ENCODE peak calls at places on chromosomes 6 and 20, in four cellular contexts. S is HepG2, Q is GM12878, G is K562. O is an unnamed sample.

GRCh38 chr20:45611054-45611453 is 18.5 kb upstream of the WFDC10A start:
- DNase-seq in S (no peak), Q (no peak), G (no peak), O (no peak)

GRCh38 chr6:142592876-142593275 is 291.1 kb downstream of the ADGRG6 start:
- DNase-seq in S (no peak), Q (no peak), G (no peak), O (no peak)

GRCh38 chr6:157761331-157761921 is 61.6 kb upstream of the SNX9 start:
- DNase-seq in Q (peak; percentile 90), G (no peak), S (no peak), O (no peak)

GRCh38 chr6:3869632-3870527 is 20.7 kb downstream of the FAM50B start:
- DNase-seq in G (no peak), Q (no peak), S (peak; percentile 92), O (no peak)

GRCh38 chr20:34708621-34709043 is 4.5 kb downstream of the TP53INP2 start:
- DNase-seq in Q (no peak), G (peak; percentile 34), S (no peak), O (peak; percentile 77)

GRCh38 chr6:79526897-79527296 is 10.3 kb downstream of the LCA5 start:
- DNase-seq in G (no peak), Q (no peak), S (no peak), O (no peak)

GRCh38 chr6:155623450-155624178 is 168.0 kb upstream of the NOX3 start:
- DNase-seq in G (no peak), S (no peak), Q (no peak), O (no peak)

GRCh38 chr20:46046588-46047310 is 17.7 kb downstream of the SLC12A5 start:
- DNase-seq in Q (no peak), S (no peak), G (no peak), O (peak; percentile 4)

GRCh38 chr6:36319436-36319762 is 17.3 kb downstream of the BNIP5 start:
- DNase-seq in S (no peak), Q (no peak), G (no peak), O (no peak)

GRCh38 chr6:12022903-12023522 is 10.9 kb downstream of the HIVEP1 start:
- DNase-seq in Q (no peak), G (peak; percentile 31), S (no peak), O (no peak)

GRCh38 chr6:77535172-77535571 is 71.9 kb upstream of the HTR1B start:
- DNase-seq in Q (no peak), G (no peak), S (no peak), O (no peak)

GRCh38 chr6:90669420-90669819 is 82.5 kb upstream of the MAP3K7 start:
- DNase-seq in S (no peak), G (no peak), Q (no peak), O (no peak)

GRCh38 chr6:22892452-22892851 is 323.1 kb downstream of the HDGFL1 start:
- DNase-seq in Q (no peak), G (no peak), S (no peak), O (no peak)

GRCh38 chr20:56629464-56630085 is 469 bp downstream of the TFAP2C start:
- DNase-seq in G (no peak), S (no peak), Q (no peak), O (no peak)

GRCh38 chr6:130396722-130397121 is 30.9 kb downstream of the TMEM200A start:
- DNase-seq in S (no peak), G (no peak), Q (no peak), O (no peak)

DNA sequence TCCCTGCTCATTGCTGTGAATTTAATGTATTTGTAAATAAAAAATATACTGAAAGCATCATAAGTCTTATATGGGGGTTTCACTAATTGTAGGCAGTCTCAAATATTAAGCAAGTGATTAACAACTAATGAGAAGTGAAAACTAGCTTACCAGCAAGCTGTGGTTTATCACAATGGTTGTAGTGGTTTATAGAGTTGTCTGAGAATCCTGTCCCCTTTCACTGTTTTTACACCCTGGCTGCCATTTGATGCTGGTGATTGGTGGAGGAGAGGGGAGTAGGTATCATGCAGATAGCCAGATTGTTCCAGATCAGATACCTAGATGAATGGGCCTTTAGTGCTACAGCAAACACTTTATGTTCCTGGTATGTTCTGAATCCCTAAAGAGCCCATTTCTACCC is 6.0 kb downstream of the MKKS start:
- DNase-seq in G (no peak), Q (no peak), S (no peak), O (no peak)
- TF ChIP-seq ETV6 in G (no peak), Q (no peak), S (no peak), O (no peak)

GRCh38 chr6:13164316-13164715 is 164.0 kb downstream of the TBC1D7 start:
- DNase-seq in S (no peak), Q (no peak), G (no peak), O (no peak)
- TF ChIP-seq ETV6 in S (no peak), Q (no peak), G (no peak), O (no peak)

GRCh38 chr6:163926642-163927041 is 512.1 kb downstream of the QKI start:
- DNase-seq in Q (no peak), G (no peak), S (no peak), O (no peak)
- TF ChIP-seq ETV6 in Q (no peak), G (no peak), S (no peak), O (no peak)

GRCh38 chr6:140566706-140567330 is 1192.4 kb upstream of the CITED2 start:
- DNase-seq in S (no peak), G (no peak), Q (no peak), O (no peak)
- TF ChIP-seq ETV6 in S (no peak), G (no peak), Q (no peak), O (no peak)